ENCODE peak calls at places on chromosomes 11 and 22, in four cellular contexts. J is HepG2, V is K562, O is GM12878. R is an unnamed sample.

GRCh38 chr11:8296872-8297271 is 33.2 kb upstream of the LMO1 start:
- DNase-seq in J (no peak), V (no peak), O (no peak), R (no peak)

GRCh38 chr11:69730500-69730899 is 26.7 kb upstream of the FGF19 start:
- DNase-seq in J (no peak), V (no peak), O (no peak), R (no peak)

GRCh38 chr11:66192181-66192888 is 76.1 kb upstream of the RAB1B start:
- DNase-seq in J (no peak), V (no peak), O (no peak), R (no peak)

GRCh38 chr11:3840289-3840869 is 380 bp downstream of the RHOG start:
- DNase-seq in J (no peak), V (peak; percentile 45), O (no peak), R (peak; percentile 60)

GRCh38 chr11:88420165-88420781 is 82.7 kb upstream of the CTSC start:
- DNase-seq in J (no peak), V (peak; percentile 20), O (no peak), R (no peak)

GRCh38 chr22:20818471-20818870 is 40.1 kb downstream of the PI4KA start:
- DNase-seq in J (no peak), V (no peak), O (no peak), R (no peak)

GRCh38 chr11:116258821-116259220 is 514.0 kb downstream of the BUD13 start:
- DNase-seq in J (no peak), V (no peak), O (no peak), R (no peak)

GRCh38 chr11:125950696-125951645 is 5.1 kb downstream of the VSIG10L2 start:
- DNase-seq in J (no peak), V (no peak), O (no peak), R (no peak)

GRCh38 chr11:134047586-134047999 is 21.3 kb upstream of the JAM3 start:
- DNase-seq in J (no peak), V (peak; percentile 23), O (no peak), R (no peak)

GRCh38 chr11:8917157-8917820 is 6.3 kb downstream of the AKIP1 start:
- DNase-seq in J (peak; percentile 62), V (no peak), O (no peak), R (peak; percentile 58)

GRCh38 chr11:61279934-61280656 is 15.0 kb downstream of the VWCE start:
- DNase-seq in J (no peak), V (no peak), O (no peak), R (no peak)

GRCh38 chr11:83054904-83055380 is 16.8 kb downstream of the RAB30 start:
- DNase-seq in J (peak; percentile 24), V (no peak), O (no peak), R (no peak)

GRCh38 chr22:37496651-37497599 is 10.7 kb upstream of the MFNG start:
- DNase-seq in J (no peak), V (no peak), O (no peak), R (peak; percentile 70)

GRCh38 chr11:61021661-61022212 is 50.3 kb downstream of the CD6 start:
- DNase-seq in J (no peak), V (peak; percentile 39), O (no peak), R (no peak)

GRCh38 chr11:124886978-124887666 is 10.5 kb downstream of the ROBO4 start:
- DNase-seq in J (no peak), V (no peak), O (no peak), R (no peak)

GRCh38 chr11:109772846-109773400 is 320.3 kb upstream of the ZC3H12C start:
- DNase-seq in J (no peak), V (no peak), O (no peak), R (no peak)

GRCh38 chr22:31291403-31291715 is 929 bp downstream of the PIK3IP1 start:
- DNase-seq in J (no peak), V (no peak), O (no peak), R (no peak)

GRCh38 chr11:40514124-40514523 is 945.3 kb downstream of the LRRC4C start:
- DNase-seq in J (no peak), V (no peak), O (no peak), R (no peak)

GRCh38 chr11:129696309-129696989 is 119.2 kb upstream of the TMEM45B start:
- DNase-seq in J (no peak), V (no peak), O (no peak), R (no peak)

GRCh38 chr22:26047516-26047915 is 121.7 kb upstream of the SEZ6L start:
- DNase-seq in J (no peak), V (no peak), O (no peak), R (no peak)

GRCh38 chr11:14417186-14417585 is 58.2 kb upstream of the RRAS2 start:
- DNase-seq in J (no peak), V (no peak), O (no peak), R (no peak)

GRCh38 chr11:114063829-114064201 is 4.3 kb downstream of the ZBTB16 start:
- DNase-seq in J (no peak), V (no peak), O (no peak), R (no peak)

GRCh38 chr11:67432655-67433349 is 4.5 kb downstream of the RPS6KB2 start:
- DNase-seq in J (no peak), V (no peak), O (no peak), R (no peak)
- H3K27ac ChIP-seq in J (no peak overlapping the region), V (no peak overlapping the region), O (no peak overlapping the region), R (no peak overlapping the region)

GRCh38 chr11:111743700-111744099 is 22.5 kb downstream of the PPP2R1B start:
- DNase-seq in J (no peak), V (no peak), O (no peak), R (no peak)

GRCh38 chr11:111748035-111748804 is 18.0 kb downstream of the PPP2R1B start:
- DNase-seq in J (no peak), V (no peak), O (no peak), R (no peak)

GRCh38 chr11:111749646-111750045 is 16.5 kb downstream of the PPP2R1B start:
- DNase-seq in J (no peak), V (no peak), O (no peak), R (no peak)

DNA sequence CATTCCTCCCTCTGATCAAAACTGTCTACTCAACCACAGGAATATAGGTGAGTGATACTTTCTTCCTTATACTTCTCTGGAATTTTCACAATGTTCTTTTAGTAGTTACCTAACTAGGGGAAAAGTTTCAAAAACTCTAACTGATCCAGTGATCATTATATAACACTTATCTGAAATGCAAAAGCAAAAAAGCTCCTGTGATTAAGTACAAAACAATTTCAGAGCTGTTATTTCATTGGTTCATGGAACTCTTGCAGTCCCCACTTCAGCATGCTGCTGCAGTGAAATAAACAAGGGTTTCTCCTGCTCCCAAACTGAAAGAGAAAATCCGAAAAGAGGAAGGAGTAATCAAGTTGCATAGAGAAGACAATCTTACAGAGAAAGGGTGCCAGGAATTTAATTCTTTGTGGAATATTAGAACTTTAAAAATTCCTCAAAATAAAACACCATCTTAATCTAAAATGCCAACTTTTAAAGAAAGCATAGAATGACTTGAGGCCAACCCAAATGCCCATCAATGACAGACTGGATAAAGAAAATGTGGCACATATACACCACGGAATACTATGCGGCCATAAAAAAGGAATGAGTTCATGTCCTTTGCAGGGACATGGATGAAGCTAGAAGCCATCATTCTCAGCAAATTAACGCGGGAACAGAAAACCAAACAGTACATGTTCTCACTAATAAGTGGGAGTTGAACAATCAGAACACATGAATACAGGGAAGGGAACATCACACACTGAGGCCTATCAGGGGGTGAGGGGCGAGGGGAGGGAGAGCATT is 20.3 kb downstream of the PPP2R1B start:
- DNase-seq in J (no peak), V (no peak), O (no peak), R (no peak)
- H3K9ac ChIP-seq in J (no peak overlapping the region), V (no peak overlapping the region), O (no peak overlapping the region), R (no peak overlapping the region)

DNA sequence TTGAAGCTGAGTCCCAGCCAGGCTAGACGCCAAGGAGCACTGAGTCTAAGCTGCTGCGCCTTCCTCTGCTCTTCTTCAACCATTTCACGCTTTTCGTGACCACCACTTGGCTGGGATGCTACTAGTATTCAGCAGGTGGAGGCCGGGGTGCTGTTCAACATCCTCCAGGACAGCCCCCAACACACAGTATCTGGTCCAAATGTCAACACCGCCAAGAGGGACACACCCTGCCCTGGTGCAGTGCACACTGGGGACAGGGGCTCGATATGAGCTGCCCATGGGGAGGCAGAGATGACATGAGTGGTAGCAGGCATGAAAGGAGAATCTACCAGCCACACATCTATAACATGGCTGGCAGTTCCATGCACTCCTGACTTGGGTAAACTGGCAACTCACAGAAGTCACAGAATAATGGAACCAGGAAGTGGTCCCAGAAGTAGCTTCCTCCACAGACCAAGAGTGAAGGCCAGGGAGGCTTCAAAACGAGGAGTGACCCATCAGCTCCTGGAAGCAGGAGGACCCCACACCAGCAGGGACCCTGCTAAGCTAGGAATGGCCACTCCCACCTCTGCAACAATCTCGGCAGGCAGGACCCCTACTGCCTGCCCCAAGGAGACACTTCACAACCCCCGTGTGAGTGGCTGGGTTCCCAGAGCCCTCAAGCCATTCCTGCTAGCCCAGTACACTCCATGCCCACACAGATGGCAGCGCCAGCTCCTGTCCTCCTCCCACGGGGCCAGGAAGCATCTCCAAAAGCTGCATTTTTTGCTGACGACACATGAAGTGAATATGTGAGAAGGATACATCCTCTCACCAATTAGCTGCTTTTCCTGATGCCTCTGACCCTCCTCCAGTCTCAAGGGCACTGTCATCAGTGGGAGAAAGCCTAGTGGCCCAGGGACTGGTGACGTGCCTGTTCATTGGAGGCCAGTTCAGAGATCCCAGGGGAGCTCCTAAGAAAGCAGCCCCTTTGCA is 78.8 kb downstream of the DGCR2 start:
- DNase-seq in J (no peak), V (no peak), O (no peak), R (no peak)
- TF ChIP-seq MYC in J (no peak), V (no peak), O (no peak), R (no peak)

GRCh38 chr11:12248330-12248729 is 129.0 kb upstream of the PARVA start:
- DNase-seq in J (peak; percentile 69), V (no peak), O (no peak), R (peak; percentile 67)
- H3K27ac ChIP-seq in J (no peak overlapping the region), V (no peak overlapping the region), O (no peak overlapping the region), R (no peak overlapping the region)

GRCh38 chr11:101583180-101584128 is at the start of gene TRPC6:
- DNase-seq in J (no peak), V (no peak), O (no peak), R (no peak)
- H3K9ac ChIP-seq in J (no peak within 1 kb of the TSS), V (no peak within 1 kb of the TSS), O (no peak within 1 kb of the TSS), R (no peak within 1 kb of the TSS)

GRCh38 chr11:34536056-34536455 is 22.5 kb upstream of the ELF5 start:
- DNase-seq in J (no peak), V (no peak), O (no peak), R (no peak)
- TF ChIP-seq MYC in J (no peak), V (no peak), O (no peak), R (no peak)

R was measured in endothelial cell of umbilical vein.